ENCODE peak calls at places on chromosomes 13 and 19, in six cellular contexts. One of them, this sample, is unnamed.

GRCh38 chr19:47228937-47229673 is 1.9 kb downstream of the BBC3 start:
- DNase-seq in IMR-90: peak; percentile 61
- DNase-seq in tibial nerve: no peak
- DNase-seq in breast epithelium: peak; percentile 35
- DNase-seq in body of pancreas: no peak
- DNase-seq in spleen: no peak
- DNase-seq in this sample: no peak

GRCh38 chr13:39105110-39105509 is 66.9 kb downstream of the NHLRC3 start:
- DNase-seq in IMR-90: no peak
- DNase-seq in tibial nerve: no peak
- DNase-seq in breast epithelium: no peak
- DNase-seq in body of pancreas: no peak
- DNase-seq in spleen: no peak
- DNase-seq in this sample: no peak

GRCh38 chr19:16946951-16947940 is 58.4 kb downstream of the F2RL3 start:
- DNase-seq in IMR-90: no peak
- DNase-seq in tibial nerve: no peak
- DNase-seq in breast epithelium: no peak
- DNase-seq in body of pancreas: no peak
- DNase-seq in spleen: no peak
- DNase-seq in this sample: no peak

GRCh38 chr19:11142528-11143171 is 12.9 kb downstream of the SPC24 start:
- DNase-seq in IMR-90: peak; percentile 95
- DNase-seq in tibial nerve: peak; percentile 86
- DNase-seq in breast epithelium: peak; percentile 95
- DNase-seq in body of pancreas: peak; percentile 86
- DNase-seq in spleen: peak; percentile 78
- DNase-seq in this sample: peak; percentile 86

GRCh38 chr13:74574964-74575728 is 440.9 kb upstream of the KLF12 start:
- DNase-seq in IMR-90: no peak
- DNase-seq in tibial nerve: no peak
- DNase-seq in breast epithelium: no peak
- DNase-seq in body of pancreas: no peak
- DNase-seq in spleen: no peak
- DNase-seq in this sample: no peak

GRCh38 chr13:40470665-40471064 is 195.8 kb downstream of the FOXO1 start:
- DNase-seq in IMR-90: no peak
- DNase-seq in tibial nerve: peak; percentile 27
- DNase-seq in breast epithelium: no peak
- DNase-seq in body of pancreas: no peak
- DNase-seq in spleen: no peak
- DNase-seq in this sample: no peak

GRCh38 chr13:74575729-74576125 is 441.5 kb upstream of the KLF12 start:
- DNase-seq in IMR-90: peak; percentile 33
- DNase-seq in tibial nerve: peak; percentile 36
- DNase-seq in breast epithelium: no peak
- DNase-seq in body of pancreas: peak; percentile 43
- DNase-seq in spleen: peak; percentile 87
- DNase-seq in this sample: peak; percentile 30

GRCh38 chr13:51928231-51928630 is 66.5 kb downstream of the CCDC70 start:
- DNase-seq in IMR-90: no peak
- DNase-seq in tibial nerve: no peak
- DNase-seq in breast epithelium: no peak
- DNase-seq in body of pancreas: no peak
- DNase-seq in spleen: no peak
- DNase-seq in this sample: no peak

GRCh38 chr19:5051619-5052018 is 82.7 kb downstream of the KDM4B start:
- DNase-seq in IMR-90: no peak
- DNase-seq in tibial nerve: no peak
- DNase-seq in breast epithelium: no peak
- DNase-seq in body of pancreas: no peak
- DNase-seq in spleen: no peak
- DNase-seq in this sample: no peak

GRCh38 chr19:11887247-11887617 is 350 bp upstream of the ZNF69 start:
- DNase-seq in IMR-90: no peak
- DNase-seq in tibial nerve: no peak
- DNase-seq in breast epithelium: no peak
- DNase-seq in body of pancreas: no peak
- DNase-seq in spleen: no peak
- DNase-seq in this sample: no peak

GRCh38 chr13:45492538-45492937 is 27.8 kb downstream of the COG3 start:
- DNase-seq in IMR-90: peak; percentile 79
- DNase-seq in tibial nerve: no peak
- DNase-seq in breast epithelium: no peak
- DNase-seq in body of pancreas: no peak
- DNase-seq in spleen: no peak
- DNase-seq in this sample: no peak

GRCh38 chr19:34991542-34992333 is 8.4 kb upstream of the GRAMD1A start:
- DNase-seq in IMR-90: no peak
- DNase-seq in tibial nerve: no peak
- DNase-seq in breast epithelium: no peak
- DNase-seq in body of pancreas: no peak
- DNase-seq in spleen: no peak
- DNase-seq in this sample: no peak

GRCh38 chr19:9796113-9796773 is 22.6 kb downstream of the FBXL12 start:
- DNase-seq in IMR-90: peak; percentile 91
- DNase-seq in tibial nerve: peak; percentile 71
- DNase-seq in breast epithelium: peak; percentile 85
- DNase-seq in body of pancreas: peak; percentile 92
- DNase-seq in spleen: peak; percentile 91
- DNase-seq in this sample: peak; percentile 68

GRCh38 chr13:30191491-30192100 is 115.8 kb downstream of the KATNAL1 start:
- DNase-seq in IMR-90: peak; percentile 54
- DNase-seq in tibial nerve: no peak
- DNase-seq in breast epithelium: no peak
- DNase-seq in body of pancreas: no peak
- DNase-seq in spleen: no peak
- DNase-seq in this sample: peak; percentile 9

DNA sequence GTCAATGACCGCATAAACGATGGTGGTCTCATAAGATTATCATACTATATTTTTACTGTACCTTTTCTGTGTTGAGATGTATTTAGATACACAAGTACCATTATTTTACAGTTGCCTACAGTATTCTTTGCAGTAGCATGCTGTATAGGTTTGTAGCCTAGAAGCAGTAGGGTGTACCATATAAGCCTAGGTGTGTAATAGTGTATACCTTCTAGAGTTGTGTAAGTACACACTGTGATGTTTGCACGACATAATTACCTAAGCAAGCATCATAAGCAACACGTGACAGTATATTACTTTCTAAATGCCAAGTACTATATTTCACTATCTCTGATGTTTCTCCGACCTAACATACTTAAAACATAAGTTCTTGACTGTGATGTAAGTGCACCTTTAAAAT is 2.7 kb downstream of the LPAR6 start:
- DNase-seq in IMR-90: no peak
- DNase-seq in tibial nerve: no peak
- DNase-seq in breast epithelium: no peak
- DNase-seq in body of pancreas: no peak
- DNase-seq in spleen: no peak
- DNase-seq in this sample: no peak
- TF ChIP-seq POLR2A in IMR-90: no peak
- TF ChIP-seq POLR2A in tibial nerve: no peak
- TF ChIP-seq POLR2A in breast epithelium: no peak
- TF ChIP-seq POLR2A in body of pancreas: no peak
- TF ChIP-seq POLR2A in spleen: no peak
- TF ChIP-seq POLR2A in this sample: no peak

GRCh38 chr19:58346961-58347929 is 6.0 kb downstream of the A1BG start:
- DNase-seq in IMR-90: peak; percentile 63
- DNase-seq in tibial nerve: peak; percentile 21
- DNase-seq in breast epithelium: peak; percentile 42
- DNase-seq in body of pancreas: peak; percentile 37
- DNase-seq in spleen: peak; percentile 91
- DNase-seq in this sample: peak; percentile 83
- TF ChIP-seq POLR2A in IMR-90: no peak
- TF ChIP-seq POLR2A in tibial nerve: peak; percentile 14
- TF ChIP-seq POLR2A in breast epithelium: peak; percentile 15
- TF ChIP-seq POLR2A in body of pancreas: no peak
- TF ChIP-seq POLR2A in spleen: peak; percentile 12
- TF ChIP-seq POLR2A in this sample: peak; percentile 58

GRCh38 chr19:1865172-1866010 is 2.0 kb upstream of the KLF16 start:
- DNase-seq in IMR-90: no peak
- DNase-seq in tibial nerve: no peak
- DNase-seq in breast epithelium: no peak
- DNase-seq in body of pancreas: no peak
- DNase-seq in spleen: peak; percentile 80
- DNase-seq in this sample: no peak

GRCh38 chr19:1862424-1863307 is 713 bp downstream of the KLF16 start:
- DNase-seq in IMR-90: no peak
- DNase-seq in tibial nerve: no peak
- DNase-seq in breast epithelium: no peak
- DNase-seq in body of pancreas: no peak
- DNase-seq in spleen: peak; percentile 92
- DNase-seq in this sample: peak; percentile 77

GRCh38 chr19:1864480-1865171 is 1.2 kb upstream of the KLF16 start:
- DNase-seq in IMR-90: peak; percentile 38
- DNase-seq in tibial nerve: no peak
- DNase-seq in breast epithelium: no peak
- DNase-seq in body of pancreas: peak; percentile 73
- DNase-seq in spleen: peak; percentile 96
- DNase-seq in this sample: peak; percentile 88

GRCh38 chr19:1863308-1863637 is at the start of gene KLF16:
- DNase-seq in IMR-90: no peak
- DNase-seq in tibial nerve: no peak
- DNase-seq in breast epithelium: no peak
- DNase-seq in body of pancreas: no peak
- DNase-seq in spleen: no peak
- DNase-seq in this sample: peak; percentile 55

GRCh38 chr19:1863638-1864479 is 480 bp upstream of the KLF16 start:
- DNase-seq in IMR-90: peak; percentile 92
- DNase-seq in tibial nerve: peak; percentile 72
- DNase-seq in breast epithelium: peak; percentile 87
- DNase-seq in body of pancreas: peak; percentile 89
- DNase-seq in spleen: peak; percentile 98
- DNase-seq in this sample: peak; percentile 97
- TF ChIP-seq POLR2A in IMR-90: peak; percentile 40
- TF ChIP-seq POLR2A in tibial nerve: no peak
- TF ChIP-seq POLR2A in breast epithelium: no peak
- TF ChIP-seq POLR2A in body of pancreas: no peak
- TF ChIP-seq POLR2A in spleen: no peak
- TF ChIP-seq POLR2A in this sample: peak; percentile 40

DNA sequence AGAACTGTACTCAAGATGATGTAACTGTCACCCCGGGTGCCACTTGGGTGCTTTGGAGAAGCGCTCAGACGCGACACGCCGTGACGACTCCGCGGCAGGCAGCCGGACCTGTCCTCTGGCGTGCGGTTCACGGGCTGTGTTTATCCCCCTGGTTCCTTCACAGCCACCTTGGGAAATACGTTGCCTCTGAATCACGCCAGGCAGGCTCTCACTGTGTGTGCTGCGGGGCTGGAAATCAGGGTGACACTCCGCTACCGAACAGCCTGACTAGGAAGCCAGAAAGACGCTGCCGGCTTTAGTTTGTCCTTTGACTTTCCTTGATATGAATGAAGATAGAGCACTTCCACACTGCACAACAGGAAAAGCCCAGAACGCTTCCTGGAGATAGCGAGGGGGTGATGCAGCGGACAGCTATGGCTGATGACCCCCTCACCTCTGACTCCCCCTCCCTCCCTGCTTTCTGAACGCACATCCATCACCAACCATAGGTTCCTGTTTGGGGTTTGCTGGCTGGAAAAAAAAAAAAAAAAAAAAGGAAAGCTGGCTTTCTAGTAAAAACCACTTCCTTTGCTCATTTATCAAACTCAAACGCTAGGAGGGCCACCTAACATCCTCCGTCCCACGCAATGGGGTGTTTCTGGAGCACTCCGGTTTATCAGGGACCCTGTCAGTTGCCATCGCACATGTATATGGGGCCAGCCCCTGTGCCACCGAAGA is 3.7 kb upstream of the GP6 start:
- DNase-seq in IMR-90: no peak
- DNase-seq in tibial nerve: no peak
- DNase-seq in breast epithelium: no peak
- DNase-seq in body of pancreas: no peak
- DNase-seq in spleen: no peak
- DNase-seq in this sample: no peak
- TF ChIP-seq POLR2A in IMR-90: no peak
- TF ChIP-seq POLR2A in tibial nerve: no peak
- TF ChIP-seq POLR2A in breast epithelium: no peak
- TF ChIP-seq POLR2A in body of pancreas: no peak
- TF ChIP-seq POLR2A in spleen: no peak
- TF ChIP-seq POLR2A in this sample: no peak

This sample was measured in H54.